ENCODE peak calls at places on chromosomes 12 and 14, in eight cellular contexts. K, C, M, A, O, B, X and W are unnamed samples.

GRCh38 chr14:77141592-77142288 is at the start of gene ZDHHC22:
- DNase-seq in K (no peak), C (no peak), M (no peak), A (peak), O (no peak), B (no peak), X (no peak), W (peak)

GRCh38 chr14:93691042-93691780 is 97.1 kb downstream of the PRIMA1 start:
- DNase-seq in K (no peak), C (no peak), M (no peak), A (peak), O (no peak), B (no peak), X (no peak), W (no peak)

GRCh38 chr12:30064906-30065305 is 281.2 kb upstream of the TMTC1 start:
- DNase-seq in K (no peak), C (no peak), M (no peak), A (no peak), O (no peak), B (no peak), X (no peak), W (peak)

GRCh38 chr14:104753528-104754212 is 723 bp downstream of the SIVA1 start:
- DNase-seq in K (no peak), C (no peak), M (no peak), A (peak), O (no peak), B (peak), X (no peak), W (no peak)

GRCh38 chr12:94074970-94075695 is 73.2 kb upstream of the PLXNC1 start:
- DNase-seq in K (no peak), C (peak), M (peak), A (peak), O (no peak), B (peak), X (no peak), W (peak)

GRCh38 chr14:74469548-74470518 is 23.3 kb downstream of the NPC2 start:
- DNase-seq in K (no peak), C (no peak), M (no peak), A (no peak), O (no peak), B (no peak), X (no peak), W (no peak)

GRCh38 chr14:74014299-74014698 is 4.8 kb downstream of the ENTPD5 start:
- DNase-seq in K (no peak), C (no peak), M (no peak), A (no peak), O (no peak), B (no peak), X (no peak), W (no peak)

GRCh38 chr14:32075636-32076277 is 1.3 kb upstream of the ARHGAP5 start:
- DNase-seq in K (no peak), C (no peak), M (no peak), A (peak), O (no peak), B (peak), X (peak), W (peak)

GRCh38 chr12:94458882-94459772 is 540 bp downstream of the CEP83 start:
- DNase-seq in K (no peak), C (no peak), M (peak), A (peak), O (no peak), B (no peak), X (no peak), W (peak)

DNA sequence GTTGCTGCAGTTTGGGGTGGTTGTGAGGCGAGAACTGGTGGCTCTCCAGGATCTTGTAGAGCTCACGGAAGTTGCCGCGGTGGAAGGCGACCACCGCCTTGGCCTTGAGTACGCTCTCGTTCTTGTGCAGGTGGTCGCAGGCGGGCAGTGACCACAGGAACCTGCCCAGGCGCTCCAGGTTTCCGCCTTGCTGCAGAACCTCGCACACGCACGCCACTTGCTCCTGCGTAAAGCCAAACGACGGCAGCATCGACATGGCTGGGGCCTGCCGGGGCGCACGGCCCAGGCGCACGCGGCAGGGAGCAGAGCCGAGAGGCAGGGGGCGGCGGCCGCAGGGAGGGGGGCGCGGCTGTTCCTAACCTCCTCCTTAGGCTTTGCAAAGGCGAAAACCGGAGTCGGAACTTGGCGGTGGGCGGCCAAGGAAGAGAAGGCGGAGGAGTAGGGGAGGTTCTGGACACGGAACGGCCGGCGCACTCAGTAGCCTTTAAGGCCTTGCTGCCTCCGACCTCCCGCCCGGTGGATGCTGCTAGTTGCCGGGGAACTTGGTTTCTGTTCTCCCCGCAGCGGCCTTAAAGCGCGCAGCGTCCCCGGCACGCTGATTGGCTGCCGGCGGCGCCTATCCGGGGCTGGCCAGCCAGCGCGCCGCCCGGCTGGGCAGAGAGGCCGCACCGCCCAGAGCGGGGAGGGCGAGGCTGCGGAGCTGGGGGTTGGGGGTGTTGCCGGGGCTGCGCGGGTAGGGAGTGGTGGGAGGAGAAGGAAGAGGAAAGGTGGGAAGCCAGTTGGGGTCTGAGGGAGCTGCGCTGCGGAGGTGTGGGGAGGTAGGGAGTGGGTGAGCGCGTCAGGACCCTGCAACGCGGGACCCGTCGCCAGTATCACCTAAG is at the start of gene SIX1:
- DNase-seq in K (no peak), C (peak), M (peak), A (peak), O (no peak), B (peak), X (peak), W (peak)
- TF ChIP-seq POLR2AphosphoS5 in K (no peak), C (peak), M (peak), A (no peak), O (no peak), B (no peak), X (peak), W (peak)

GRCh38 chr12:130879212-130879686 is 7.4 kb downstream of the RAN start:
- DNase-seq in K (peak), C (no peak), M (no peak), A (peak), O (no peak), B (peak), X (peak), W (peak)
- TF ChIP-seq POLR2AphosphoS5 in K (peak), C (no peak), M (no peak), A (peak), O (no peak), B (no peak), X (peak), W (no peak)

GRCh38 chr12:50504798-50505385 is at the start of gene DIP2B:
- DNase-seq in K (peak), C (peak), M (peak), A (peak), O (peak), B (peak), X (peak), W (peak)
- TF ChIP-seq POLR2AphosphoS5 in K (no peak), C (peak), M (peak), A (peak), O (peak), B (peak), X (peak), W (no peak)

GRCh38 chr12:46523446-46523845 is 150.9 kb upstream of the SLC38A2 start:
- DNase-seq in K (no peak), C (no peak), M (no peak), A (no peak), O (no peak), B (no peak), X (no peak), W (no peak)

GRCh38 chr12:46526231-46526630 is 153.7 kb upstream of the SLC38A2 start:
- DNase-seq in K (no peak), C (no peak), M (no peak), A (no peak), O (no peak), B (no peak), X (no peak), W (no peak)

GRCh38 chr12:46522141-46522540 is 149.6 kb upstream of the SLC38A2 start:
- DNase-seq in K (no peak), C (no peak), M (no peak), A (no peak), O (no peak), B (no peak), X (no peak), W (no peak)

GRCh38 chr12:46524778-46525177 is 152.2 kb upstream of the SLC38A2 start:
- DNase-seq in K (no peak), C (peak), M (no peak), A (peak), O (no peak), B (peak), X (no peak), W (peak)

GRCh38 chr12:46523863-46524770 is 151.5 kb upstream of the SLC38A2 start:
- DNase-seq in K (no peak), C (no peak), M (peak), A (no peak), O (peak), B (no peak), X (no peak), W (no peak)
- TF ChIP-seq POLR2AphosphoS5 in K (no peak), C (peak), M (peak), A (no peak), O (no peak), B (no peak), X (no peak), W (peak)

GRCh38 chr14:38762436-38762835 is 340.6 kb downstream of the SEC23A start:
- DNase-seq in K (no peak), C (no peak), M (no peak), A (no peak), O (no peak), B (no peak), X (no peak), W (no peak)

GRCh38 chr14:38761033-38761432 is 342.0 kb downstream of the SEC23A start:
- DNase-seq in K (no peak), C (no peak), M (no peak), A (no peak), O (no peak), B (no peak), X (no peak), W (no peak)

GRCh38 chr14:38755036-38755435 is 348.0 kb downstream of the SEC23A start:
- DNase-seq in K (no peak), C (no peak), M (no peak), A (peak), O (no peak), B (no peak), X (no peak), W (no peak)

GRCh38 chr14:38762845-38763244 is 340.2 kb downstream of the SEC23A start:
- DNase-seq in K (no peak), C (no peak), M (no peak), A (no peak), O (no peak), B (no peak), X (no peak), W (no peak)

GRCh38 chr14:38758661-38759060 is 344.4 kb downstream of the SEC23A start:
- DNase-seq in K (no peak), C (no peak), M (no peak), A (no peak), O (no peak), B (no peak), X (no peak), W (no peak)
- TF ChIP-seq POLR2AphosphoS5 in K (no peak), C (no peak), M (no peak), A (no peak), O (no peak), B (no peak), X (no peak), W (no peak)

DNA sequence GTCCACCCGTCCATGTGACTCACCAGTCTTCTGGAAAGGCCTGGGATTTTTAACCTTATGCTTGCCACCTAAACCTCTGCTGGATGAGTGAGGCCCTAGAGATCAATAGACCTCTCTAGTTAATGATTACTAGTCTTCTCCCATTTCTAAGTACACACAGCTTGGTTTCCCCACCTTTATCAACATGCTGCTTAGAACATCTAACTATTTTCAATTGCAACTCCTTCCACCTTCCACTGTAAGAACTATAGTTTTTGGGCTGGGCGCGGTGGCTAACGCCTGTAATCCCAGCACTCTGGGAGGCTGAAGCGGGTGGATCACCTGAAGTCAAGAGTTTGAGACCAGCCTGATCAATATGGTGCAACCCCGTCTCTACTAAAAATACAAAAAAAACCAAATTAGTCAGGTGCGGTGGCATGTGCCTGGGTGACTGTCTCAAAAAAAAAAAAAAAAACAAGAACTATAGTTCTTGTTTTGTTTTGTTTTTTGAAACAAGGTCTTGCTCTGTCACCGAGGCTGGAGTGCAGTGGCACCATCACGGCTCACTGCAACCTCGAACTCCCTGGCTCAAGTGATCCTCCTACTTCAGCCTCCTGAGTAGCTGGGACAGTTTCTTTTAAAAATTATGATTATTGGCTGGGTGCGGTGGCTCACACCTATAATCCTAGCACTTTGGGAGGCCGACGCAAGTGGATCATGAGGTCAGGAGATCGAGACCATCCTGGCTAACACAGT is 18.7 kb upstream of the MDM2 start:
- DNase-seq in K (no peak), C (no peak), M (no peak), A (no peak), O (no peak), B (no peak), X (no peak), W (no peak)
- TF ChIP-seq POLR2AphosphoS5 in K (no peak), C (no peak), M (no peak), A (no peak), O (no peak), B (no peak), X (no peak), W (no peak)

DNA sequence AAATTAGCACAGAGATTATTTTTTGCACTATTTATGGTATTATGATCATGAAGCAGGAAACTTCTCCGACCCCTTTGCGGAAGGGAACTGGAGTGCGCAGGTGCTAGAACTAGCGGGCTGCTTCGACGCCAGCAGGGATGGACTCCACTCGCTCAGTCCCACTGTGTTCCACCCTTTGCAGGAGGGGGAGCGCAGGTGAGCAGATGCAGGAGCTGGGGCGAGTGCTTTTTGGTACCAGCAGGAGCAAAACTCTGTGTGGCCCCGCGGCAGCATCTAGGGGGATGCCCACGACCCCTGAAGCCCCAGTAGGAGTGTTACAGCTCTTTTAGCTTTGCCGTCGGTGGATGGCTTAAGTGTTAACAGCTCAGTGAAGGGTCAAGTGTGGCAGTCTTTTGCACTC is 113.9 kb downstream of the TMEM132D start:
- DNase-seq in K (no peak), C (no peak), M (no peak), A (no peak), O (no peak), B (no peak), X (no peak), W (no peak)
- TF ChIP-seq POLR2AphosphoS5 in K (no peak), C (no peak), M (no peak), A (no peak), O (no peak), B (no peak), X (no peak), W (no peak)

DNA sequence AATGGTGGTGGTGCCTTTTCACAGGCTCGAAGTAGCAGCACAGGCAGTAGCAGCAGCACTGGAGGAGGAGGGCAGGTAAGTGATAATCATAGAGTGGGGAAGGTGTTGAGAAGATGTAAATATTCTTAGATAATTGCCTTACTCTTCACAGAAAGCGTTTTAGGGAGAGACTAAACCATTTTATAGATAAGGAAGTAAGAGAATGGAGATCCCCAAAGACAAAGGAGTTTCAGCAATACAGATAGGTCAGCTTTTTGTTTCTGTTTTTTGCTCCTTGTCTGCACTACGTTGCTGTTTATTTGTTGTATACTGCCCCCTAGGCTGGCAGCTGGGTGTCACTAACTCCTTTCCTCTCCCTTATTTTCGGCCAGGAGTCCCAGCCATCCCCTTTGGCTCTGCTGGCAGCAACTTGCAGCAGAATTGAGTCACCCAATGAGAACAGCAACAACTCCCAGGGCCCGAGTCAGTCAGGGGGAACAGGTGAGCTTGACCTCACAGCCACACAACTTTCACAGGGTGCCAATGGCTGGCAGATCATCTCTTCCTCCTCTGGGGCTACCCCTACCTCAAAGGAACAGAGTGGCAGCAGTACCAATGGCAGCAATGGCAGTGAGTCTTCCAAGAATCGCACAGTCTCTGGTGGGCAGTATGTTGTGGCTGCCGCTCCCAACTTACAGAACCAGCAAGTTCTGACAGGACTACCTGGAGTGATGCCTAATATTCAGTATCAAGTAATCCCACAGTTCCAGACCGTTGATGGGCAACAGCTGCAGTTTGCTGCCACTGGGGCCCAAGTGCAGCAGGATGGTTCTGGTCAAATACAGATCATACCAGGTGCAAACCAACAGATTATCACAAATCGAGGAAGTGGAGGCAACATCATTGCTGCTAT is 2.0 kb downstream of the SP1 start:
- DNase-seq in K (no peak), C (peak), M (no peak), A (peak), O (no peak), B (peak), X (peak), W (no peak)
- TF ChIP-seq POLR2AphosphoS5 in K (no peak), C (peak), M (no peak), A (no peak), O (no peak), B (no peak), X (no peak), W (no peak)

DNA sequence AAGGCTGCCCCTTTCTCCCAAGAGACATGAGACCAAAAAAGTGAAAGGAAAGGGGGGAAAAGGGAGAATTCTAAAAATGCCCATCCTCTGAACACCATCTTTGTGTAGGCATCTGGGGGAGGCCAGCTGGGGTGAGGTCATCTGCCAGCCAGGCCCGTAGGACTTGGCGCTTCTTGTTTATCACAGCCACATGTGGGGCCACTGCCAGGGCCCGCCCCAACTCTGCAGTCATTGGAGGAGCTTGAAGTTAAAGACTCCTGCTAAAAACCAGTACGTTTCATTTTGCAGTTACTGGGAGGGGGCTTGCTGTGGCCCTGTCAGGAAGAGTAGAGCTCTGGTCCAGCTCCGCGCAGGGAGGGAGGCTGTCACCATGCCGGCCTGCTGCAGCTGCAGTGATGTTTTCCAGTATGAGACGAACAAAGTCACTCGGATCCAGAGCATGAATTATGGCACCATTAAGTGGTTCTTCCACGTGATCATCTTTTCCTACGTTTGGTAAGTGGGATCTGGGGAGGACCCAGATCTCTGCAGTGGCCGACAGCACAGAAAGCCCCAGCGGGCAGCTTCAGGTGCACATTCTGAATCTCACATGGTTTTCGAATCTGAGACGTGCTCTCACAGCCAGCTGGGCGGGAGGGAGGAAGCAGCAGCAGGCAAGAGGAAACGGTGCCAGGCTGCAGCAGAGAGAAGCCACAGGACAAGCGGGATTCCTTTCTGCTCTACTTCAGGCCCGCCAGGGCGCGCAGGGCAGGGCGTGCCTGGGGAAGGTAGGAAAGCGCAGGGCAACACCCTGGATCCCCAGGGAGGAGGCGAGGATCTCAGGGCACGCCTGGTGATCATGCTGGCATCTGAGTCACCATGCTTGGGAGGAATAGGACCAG is at the start of gene P2RX7:
- DNase-seq in K (peak), C (peak), M (peak), A (peak), O (no peak), B (peak), X (peak), W (peak)
- TF ChIP-seq POLR2AphosphoS5 in K (no peak), C (no peak), M (peak), A (no peak), O (no peak), B (no peak), X (peak), W (no peak)

DNA sequence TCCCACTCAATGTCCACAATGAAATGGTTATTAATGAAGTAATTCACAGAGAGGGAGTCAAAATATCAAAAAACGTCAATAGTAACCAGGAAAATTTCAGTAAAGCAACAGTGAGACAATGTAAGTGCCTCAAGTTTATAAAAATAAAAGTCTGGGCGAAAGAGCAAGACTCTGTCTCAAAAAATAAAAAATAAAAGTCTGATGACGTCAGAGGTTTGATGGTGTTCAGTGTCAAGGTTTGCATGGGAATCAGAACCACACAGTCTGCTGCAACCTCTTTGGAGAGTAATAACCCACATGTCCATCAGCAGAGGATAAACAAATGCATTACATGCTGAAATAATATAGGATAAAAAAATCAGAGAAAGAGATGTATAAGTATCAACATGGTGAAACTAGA is 152.4 kb downstream of the ASCL1 start:
- DNase-seq in K (no peak), C (no peak), M (no peak), A (no peak), O (no peak), B (no peak), X (no peak), W (no peak)
- TF ChIP-seq POLR2AphosphoS5 in K (no peak), C (no peak), M (no peak), A (no peak), O (no peak), B (no peak), X (no peak), W (no peak)